ENCODE peak calls at places on chromosome 3, in four cellular contexts. J is GM12878, D is HepG2, R is K562. Q is an unnamed sample.

GRCh38 chr3:42556089-42556632 is 25.6 kb downstream of the SEC22C start:
- DNase-seq in J (no peak), D (no peak), R (no peak), Q (no peak)

GRCh38 chr3:71585891-71586809 is 2.6 kb upstream of the FOXP1 start:
- DNase-seq in J (no peak), D (no peak), R (peak), Q (no peak)

GRCh38 chr3:14507345-14507741 is 32.8 kb downstream of the GRIP2 start:
- DNase-seq in J (no peak), D (no peak), R (no peak), Q (no peak)

GRCh38 chr3:188542196-188542595 is 388.2 kb downstream of the LPP start:
- DNase-seq in J (no peak), D (peak), R (no peak), Q (no peak)

GRCh38 chr3:11600501-11601282 is 43.0 kb downstream of the VGLL4 start:
- DNase-seq in J (no peak), D (peak), R (no peak), Q (no peak)

GRCh38 chr3:140152851-140153640 is 218.1 kb downstream of the CLSTN2 start:
- DNase-seq in J (no peak), D (no peak), R (no peak), Q (no peak)

GRCh38 chr3:16800361-16800760 is 84.4 kb upstream of the PLCL2 start:
- DNase-seq in J (no peak), D (no peak), R (no peak), Q (no peak)

GRCh38 chr3:78659386-78659987 is 1108.3 kb downstream of the ROBO1 start:
- DNase-seq in J (no peak), D (peak), R (peak), Q (peak)

GRCh38 chr3:160132226-160132625 is 93.0 kb upstream of the C3orf80 start:
- DNase-seq in J (no peak), D (no peak), R (no peak), Q (no peak)

GRCh38 chr3:160128086-160128485 is 97.1 kb upstream of the C3orf80 start:
- DNase-seq in J (no peak), D (no peak), R (no peak), Q (no peak)

GRCh38 chr3:160129459-160130061 is 95.7 kb upstream of the C3orf80 start:
- DNase-seq in J (peak), D (no peak), R (no peak), Q (no peak)

GRCh38 chr3:160133757-160134156 is 91.5 kb upstream of the C3orf80 start:
- DNase-seq in J (no peak), D (peak), R (peak), Q (no peak)

DNA sequence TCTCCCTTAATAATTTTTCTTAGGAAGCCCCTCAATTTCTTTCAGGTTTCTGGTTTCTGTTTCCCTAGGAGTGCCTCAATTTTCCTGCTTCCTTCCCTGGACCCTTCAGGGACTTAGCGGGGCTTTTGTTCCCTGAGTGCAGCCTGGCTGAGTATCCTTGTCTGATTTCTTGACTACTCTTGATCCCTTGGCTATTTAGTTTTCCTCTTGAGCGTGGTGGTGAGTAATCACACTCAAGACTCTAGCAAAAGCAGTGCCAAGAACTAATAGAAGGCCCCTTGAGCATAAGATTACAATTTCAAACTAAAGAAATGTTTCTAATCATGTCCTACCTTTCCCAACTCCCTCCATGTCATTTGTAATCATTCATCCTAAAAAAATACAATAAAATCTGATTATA is 94.3 kb upstream of the C3orf80 start:
- DNase-seq in J (no peak), D (no peak), R (no peak), Q (no peak)
- TF ChIP-seq SP1 in J (no peak), D (no peak), R (no peak), Q (no peak)

DNA sequence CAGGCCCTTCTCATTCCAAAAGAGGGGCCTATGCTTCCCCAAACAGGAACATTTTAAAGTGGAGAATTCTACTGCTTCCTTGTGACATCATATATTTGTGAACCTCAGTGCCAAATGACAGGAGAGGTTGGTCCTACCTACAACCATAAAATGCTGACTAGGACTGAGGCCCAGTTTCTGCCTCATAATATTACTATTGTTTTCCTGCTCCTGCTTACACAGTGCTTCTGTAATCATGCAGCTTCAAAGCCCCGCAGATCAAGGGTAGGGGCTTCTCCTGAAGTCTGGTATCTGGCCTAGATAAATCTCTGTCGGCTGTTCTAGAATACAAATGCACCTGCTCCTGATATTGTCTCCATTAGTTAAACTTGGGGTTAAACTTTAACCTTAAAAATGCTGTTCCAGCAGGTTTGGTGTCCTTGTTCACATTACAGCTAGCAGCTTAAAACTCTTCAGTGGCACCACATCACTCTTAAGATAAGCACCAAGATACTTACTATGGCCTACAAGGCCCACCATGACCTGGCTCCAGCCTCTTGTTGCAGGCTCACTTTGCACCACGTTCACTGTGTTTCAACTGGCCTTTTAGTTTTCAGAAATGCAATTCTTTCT is 552.4 kb downstream of the TUSC7 start:
- DNase-seq in J (no peak), D (peak), R (no peak), Q (no peak)
- TF ChIP-seq BHLHE40 in J (no peak), D (no peak), R (no peak), Q (no peak)

GRCh38 chr3:63193647-63194046 is 84.5 kb upstream of the SYNPR start:
- DNase-seq in J (no peak), D (peak), R (no peak), Q (peak)
- TF ChIP-seq SP1 in J (no peak), D (no peak), R (no peak), Q (no peak)

DNA sequence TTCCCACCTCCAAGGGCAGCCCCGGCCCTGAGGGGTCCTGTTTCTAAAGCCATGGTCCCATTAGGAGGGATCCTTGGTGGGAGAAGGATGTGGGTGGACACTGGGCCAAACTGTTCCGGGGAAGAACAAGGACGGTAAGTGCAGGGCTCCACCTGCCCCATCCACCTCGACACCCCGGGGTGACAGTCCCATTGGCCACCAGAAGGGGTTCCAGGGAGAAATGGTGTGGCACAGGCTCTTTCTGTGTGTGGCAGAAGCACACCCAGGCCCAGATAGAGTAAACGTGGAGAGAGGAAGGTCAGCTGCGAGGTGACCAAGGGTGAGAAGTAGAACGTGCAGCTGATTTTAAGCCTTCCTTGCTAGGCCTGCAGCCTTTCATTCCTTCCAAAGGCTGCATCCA is 12.0 kb downstream of the TKT start:
- DNase-seq in J (no peak), D (no peak), R (no peak), Q (no peak)
- TF ChIP-seq BHLHE40 in J (no peak), D (no peak), R (no peak), Q (no peak)

DNA sequence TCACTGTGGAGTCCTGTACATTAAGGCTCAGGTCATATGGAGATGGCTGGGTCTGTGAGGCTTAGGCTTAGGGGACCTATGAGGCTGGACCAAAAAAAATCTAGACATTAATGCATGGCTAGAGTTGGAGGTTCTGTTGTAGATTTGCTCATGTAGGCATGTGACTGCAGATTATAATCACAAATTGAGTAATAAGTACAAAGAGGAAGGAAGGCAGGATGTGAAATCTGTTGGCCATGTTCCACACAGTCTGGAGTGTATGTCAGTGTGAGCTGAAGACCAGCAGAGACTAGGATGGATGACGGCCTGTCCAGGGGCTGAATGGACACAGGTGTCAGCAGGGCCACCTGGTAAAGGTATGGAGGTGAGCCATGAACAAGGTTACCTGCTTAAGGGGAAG is at the start of gene ST3GAL6:
- DNase-seq in J (no peak), D (no peak), R (no peak), Q (no peak)
- TF ChIP-seq SP1 in J (no peak), D (no peak), R (no peak), Q (no peak)